ENCODE peak calls at places on chromosome 16, in five cellular contexts. Q is ecto neural progenitor cell, O is NCI-H748 treated with DMSO at 0.1 percent for 48 hours, X is T-helper 17 cell, N is A172. P is an unnamed sample.
A peak's percentile ranks its signal among the peaks of the same experiment; 100 is the strongest.

GRCh38 chr16:166375-167116 is 768 bp downstream of the HBM start:
- DNase-seq in Q (no peak), O (no peak), X (no peak), N (no peak), P (no peak)

GRCh38 chr16:57535680-57536305 is 578 bp downstream of the CCDC102A start:
- DNase-seq in Q (peak; percentile 96), O (peak; percentile 25), X (peak; percentile 95), N (peak; percentile 80), P (no peak)

GRCh38 chr16:25109643-25110042 is 1.9 kb upstream of the LCMT1 start:
- DNase-seq in Q (no peak), O (no peak), X (no peak), N (peak; percentile 95), P (peak; percentile 89)

GRCh38 chr16:52439750-52440149 is 107.2 kb downstream of the TOX3 start:
- DNase-seq in Q (no peak), O (no peak), X (no peak), N (no peak), P (no peak)

GRCh38 chr16:86664518-86665318 is 86.4 kb downstream of the FOXL1 start:
- DNase-seq in Q (no peak), O (no peak), X (no peak), N (peak; percentile 99), P (peak; percentile 83)

GRCh38 chr16:12350945-12351344 is 374.4 kb downstream of the SNX29 start:
- DNase-seq in Q (no peak), O (no peak), X (no peak), N (no peak), P (no peak)

GRCh38 chr16:73058616-73059409 is 10.9 kb upstream of the ZFHX3 start:
- DNase-seq in Q (peak; percentile 78), O (peak; percentile 58), X (no peak), N (no peak), P (no peak)

GRCh38 chr16:10536814-10537389 is 43.5 kb downstream of the EMP2 start:
- DNase-seq in Q (no peak), O (no peak), X (no peak), N (no peak), P (no peak)

GRCh38 chr16:66610111-66610820 is 5.8 kb downstream of the CMTM3 start:
- DNase-seq in Q (no peak), O (no peak), X (no peak), N (no peak), P (no peak)

GRCh38 chr16:55534773-55535172 is 25.9 kb downstream of the LPCAT2 start:
- DNase-seq in Q (no peak), O (no peak), X (no peak), N (no peak), P (no peak)

GRCh38 chr16:31819948-31820347 is 53.7 kb upstream of the ZNF267 start:
- DNase-seq in Q (no peak), O (no peak), X (no peak), N (no peak), P (no peak)

GRCh38 chr16:70612931-70613330 is 33.4 kb upstream of the IL34 start:
- DNase-seq in Q (no peak), O (no peak), X (no peak), N (no peak), P (no peak)

GRCh38 chr16:14409563-14409962 is 220.5 kb downstream of the PARN start:
- DNase-seq in Q (no peak), O (no peak), X (no peak), N (peak; percentile 97), P (peak; percentile 96)

GRCh38 chr16:24986512-24987303 is 28.5 kb downstream of the ARHGAP17 start:
- DNase-seq in Q (no peak), O (no peak), X (no peak), N (peak; percentile 87), P (peak; percentile 64)

GRCh38 chr16:89924298-89924924 is 1.3 kb downstream of the TUBB3 start:
- DNase-seq in Q (peak; percentile 87), O (peak; percentile 29), X (no peak), N (peak; percentile 36), P (no peak)

GRCh38 chr16:50597563-50598255 is 49.5 kb downstream of the NKD1 start:
- DNase-seq in Q (no peak), O (no peak), X (no peak), N (no peak), P (no peak)

GRCh38 chr16:11342021-11342855 is 3.0 kb upstream of the RMI2 start:
- DNase-seq in Q (no peak), O (no peak), X (no peak), N (no peak), P (no peak)

GRCh38 chr16:76197925-76198324 is 79.3 kb upstream of the CNTNAP4 start:
- DNase-seq in Q (no peak), O (no peak), X (no peak), N (no peak), P (no peak)

GRCh38 chr16:53843084-53843483 is 139.1 kb downstream of the FTO start:
- DNase-seq in Q (no peak), O (no peak), X (no peak), N (no peak), P (no peak)

GRCh38 chr16:80507538-80507937 is 33.3 kb upstream of the DYNLRB2 start:
- DNase-seq in Q (no peak), O (no peak), X (no peak), N (no peak), P (no peak)

GRCh38 chr16:56898847-56899246 is 33.1 kb upstream of the HERPUD1 start:
- DNase-seq in Q (no peak), O (no peak), X (no peak), N (no peak), P (no peak)

GRCh38 chr16:568401-569258 is 1.1 kb upstream of the PIGQ start:
- DNase-seq in Q (no peak), O (no peak), X (no peak), N (no peak), P (no peak)

GRCh38 chr16:49766280-49766679 is 89.6 kb downstream of the ZNF423 start:
- DNase-seq in Q (no peak), O (no peak), X (no peak), N (no peak), P (no peak)

GRCh38 chr16:14339694-14340093 is 268.6 kb downstream of the MRTFB start:
- DNase-seq in Q (no peak), O (no peak), X (no peak), N (no peak), P (no peak)

P was measured in AG04449.